ENCODE peak calls at places on chromosomes 11 and 22, in six cellular contexts. N, B, H, S, D and Y are unnamed samples.

GRCh38 chr11:68979931-68980775 is 633 bp downstream of the MRGPRD start:
- DNase-seq in N (no peak), H (no peak), D (no peak), S (no peak), B (no peak), Y (no peak)

GRCh38 chr11:64639885-64640284 is 48.9 kb downstream of the SLC22A12 start:
- DNase-seq in S (no peak), H (no peak), N (no peak), B (no peak), D (no peak), Y (no peak)

GRCh38 chr11:61533401-61533800 is 24.9 kb downstream of the LRRC10B start:
- DNase-seq in B (no peak), S (no peak), N (no peak), H (no peak), D (no peak), Y (no peak)

GRCh38 chr22:46453006-46453828 is 84.2 kb downstream of the CELSR1 start:
- DNase-seq in N (no peak), H (peak), S (no peak), D (no peak), B (no peak), Y (no peak)

GRCh38 chr11:126917531-126918204 is 82.9 kb downstream of the KIRREL3 start:
- DNase-seq in S (no peak), B (peak), H (no peak), N (no peak), D (no peak), Y (no peak)

GRCh38 chr11:105732611-105733010 is 122.7 kb downstream of the GRIA4 start:
- DNase-seq in N (no peak), S (no peak), H (no peak), D (no peak), B (no peak), Y (no peak)

GRCh38 chr11:102446606-102447005 is 6.0 kb downstream of the TMEM123 start:
- DNase-seq in B (no peak), N (no peak), S (no peak), D (no peak), H (no peak), Y (no peak)

GRCh38 chr11:33064033-33064825 is 24.9 kb downstream of the TCP11L1 start:
- DNase-seq in S (no peak), H (no peak), D (no peak), B (no peak), N (no peak), Y (no peak)

GRCh38 chr22:42969348-42969975 is 45.5 kb downstream of the PACSIN2 start:
- DNase-seq in D (no peak), B (no peak), N (no peak), S (no peak), H (no peak), Y (no peak)

GRCh38 chr11:102598272-102598671 is 26.9 kb downstream of the MMP20 start:
- DNase-seq in H (no peak), B (no peak), D (no peak), S (no peak), N (no peak), Y (no peak)

GRCh38 chr11:85737738-85738137 is 51.7 kb upstream of the CCDC89 start:
- DNase-seq in B (no peak), S (no peak), D (no peak), N (no peak), H (no peak), Y (no peak)

GRCh38 chr22:48316245-48316875 is 1511.3 kb downstream of the BRD1 start:
- DNase-seq in S (no peak), B (no peak), H (no peak), D (no peak), N (no peak), Y (no peak)

GRCh38 chr11:82718307-82718706 is 15.4 kb downstream of the FAM181B start:
- DNase-seq in D (peak), H (peak), N (no peak), B (no peak), S (peak), Y (peak)

GRCh38 chr11:130671801-130672700 is 223.6 kb downstream of the ADAMTS15 start:
- DNase-seq in D (peak), S (no peak), N (no peak), B (no peak), H (no peak), Y (no peak)

GRCh38 chr11:17171342-17171741 is 36.4 kb downstream of the PIK3C2A start:
- DNase-seq in H (no peak), S (no peak), N (no peak), D (no peak), B (no peak), Y (no peak)

GRCh38 chr11:115990004-115990447 is 485.8 kb upstream of the CADM1 start:
- DNase-seq in H (no peak), B (no peak), S (peak), N (peak), D (peak), Y (no peak)

GRCh38 chr22:46007848-46008261 is 30.9 kb upstream of the WNT7B start:
- DNase-seq in N (no peak), B (no peak), D (peak), S (no peak), H (no peak), Y (no peak)

GRCh38 chr11:35787626-35788025 is 125.1 kb downstream of the TRIM44 start:
- DNase-seq in S (no peak), D (no peak), N (no peak), B (no peak), H (no peak), Y (no peak)

GRCh38 chr11:34594603-34595002 is 26.3 kb upstream of the EHF start:
- DNase-seq in N (no peak), H (peak), S (no peak), B (no peak), D (no peak), Y (no peak)

GRCh38 chr22:30027169-30027568 is 53.1 kb upstream of the HORMAD2 start:
- DNase-seq in D (no peak), S (no peak), H (no peak), N (no peak), B (no peak), Y (no peak)

GRCh38 chr22:47567126-47567730 is 804.8 kb downstream of the TBC1D22A start:
- DNase-seq in D (no peak), B (no peak), N (no peak), S (no peak), H (no peak), Y (no peak)

GRCh38 chr22:45997077-45997774 is 20.3 kb upstream of the WNT7B start:
- DNase-seq in B (no peak), D (no peak), H (no peak), N (no peak), S (peak), Y (peak)

GRCh38 chr11:64796047-64796756 is 6.8 kb downstream of the MAP4K2 start:
- DNase-seq in N (peak), B (no peak), D (no peak), S (no peak), H (no peak), Y (no peak)

GRCh38 chr22:18987765-18988164 is 51.7 kb upstream of the PRODH start:
- DNase-seq in H (peak), S (peak), N (no peak), D (peak), B (no peak), Y (no peak)
- TF ChIP-seq TAF1 in H (no peak), S (no peak), N (no peak), D (no peak), B (no peak), Y (no peak)

DNA sequence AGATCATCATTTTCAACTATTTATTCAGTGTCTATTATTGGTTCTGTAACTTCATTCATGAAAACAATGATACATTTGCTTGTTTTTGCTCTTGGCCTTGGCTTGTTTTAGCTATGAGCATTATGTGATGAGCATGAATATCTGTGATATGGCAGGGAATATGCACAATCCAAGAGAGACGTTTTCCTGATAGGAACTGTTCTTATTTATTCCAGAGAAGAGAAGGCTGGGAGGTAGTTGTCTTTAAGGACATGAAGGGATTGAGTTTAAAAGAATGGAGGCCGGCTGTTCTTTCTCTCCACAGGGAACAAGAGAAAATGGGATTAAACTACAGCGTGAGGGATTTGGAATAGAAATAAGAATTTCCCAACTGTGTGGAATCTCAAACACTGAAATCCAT is 30.3 kb downstream of the BLID start:
- DNase-seq in B (no peak), D (no peak), H (no peak), N (no peak), S (no peak), Y (no peak)
- TF ChIP-seq POLR2AphosphoS5 in B (no peak), D (no peak), H (no peak), N (no peak), S (no peak), Y (no peak)

GRCh38 chr22:19832476-19833108 is 22.1 kb downstream of the GNB1L start:
- DNase-seq in D (no peak), H (no peak), B (no peak), S (no peak), N (no peak), Y (no peak)
- TF ChIP-seq TAF1 in D (no peak), H (no peak), B (no peak), S (no peak), N (no peak), Y (no peak)

DNA sequence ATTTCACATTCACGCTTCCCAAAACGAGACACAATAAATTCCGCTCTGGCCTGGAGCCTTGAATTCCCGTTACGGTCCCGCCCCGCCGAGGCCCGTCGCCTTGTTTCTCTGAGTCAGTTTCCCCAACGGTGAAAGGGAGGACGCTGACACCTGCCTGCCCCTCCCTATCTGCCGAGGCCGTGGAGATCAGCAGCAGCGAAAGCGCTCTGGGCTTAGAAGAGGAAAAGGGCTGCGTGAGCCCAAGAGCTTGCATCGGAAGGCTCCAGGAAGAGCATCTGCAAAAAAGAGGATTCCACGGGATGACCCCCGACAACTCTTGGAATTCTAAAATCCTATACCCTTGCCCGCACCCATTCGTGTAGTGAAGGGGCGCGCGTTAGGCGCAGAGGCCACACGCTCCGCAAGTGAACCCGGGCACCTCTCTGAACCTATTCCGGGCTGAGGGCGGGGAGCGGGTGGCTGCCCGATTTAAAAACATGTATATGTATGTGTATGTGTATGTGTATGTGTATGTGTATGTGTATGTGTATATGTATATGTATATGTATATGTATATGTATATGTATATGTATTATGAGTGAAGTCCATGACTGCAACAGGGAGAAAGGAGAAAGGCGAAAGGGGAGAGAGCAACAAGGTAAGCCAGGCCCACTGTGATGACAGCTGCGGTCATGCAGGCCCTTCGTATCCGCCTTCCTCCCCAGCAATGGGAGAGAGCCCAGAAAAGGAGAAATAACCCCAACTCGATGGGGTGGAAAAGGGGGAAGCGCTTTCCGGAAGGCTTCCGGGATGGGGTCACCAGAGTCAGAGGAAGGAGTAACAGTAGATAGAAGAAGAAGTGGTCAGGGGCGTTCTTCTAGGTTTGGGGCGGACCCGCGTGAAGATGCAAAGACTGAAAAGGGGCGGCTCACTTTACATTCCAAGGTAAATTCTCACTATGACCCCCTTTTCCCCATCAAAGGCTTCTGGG is 947 bp upstream of the MRTFA start:
- DNase-seq in D (no peak), S (peak), B (no peak), H (no peak), N (no peak), Y (no peak)
- TF ChIP-seq POLR2AphosphoS5 in D (peak), S (no peak), B (no peak), H (no peak), N (no peak), Y (no peak)

DNA sequence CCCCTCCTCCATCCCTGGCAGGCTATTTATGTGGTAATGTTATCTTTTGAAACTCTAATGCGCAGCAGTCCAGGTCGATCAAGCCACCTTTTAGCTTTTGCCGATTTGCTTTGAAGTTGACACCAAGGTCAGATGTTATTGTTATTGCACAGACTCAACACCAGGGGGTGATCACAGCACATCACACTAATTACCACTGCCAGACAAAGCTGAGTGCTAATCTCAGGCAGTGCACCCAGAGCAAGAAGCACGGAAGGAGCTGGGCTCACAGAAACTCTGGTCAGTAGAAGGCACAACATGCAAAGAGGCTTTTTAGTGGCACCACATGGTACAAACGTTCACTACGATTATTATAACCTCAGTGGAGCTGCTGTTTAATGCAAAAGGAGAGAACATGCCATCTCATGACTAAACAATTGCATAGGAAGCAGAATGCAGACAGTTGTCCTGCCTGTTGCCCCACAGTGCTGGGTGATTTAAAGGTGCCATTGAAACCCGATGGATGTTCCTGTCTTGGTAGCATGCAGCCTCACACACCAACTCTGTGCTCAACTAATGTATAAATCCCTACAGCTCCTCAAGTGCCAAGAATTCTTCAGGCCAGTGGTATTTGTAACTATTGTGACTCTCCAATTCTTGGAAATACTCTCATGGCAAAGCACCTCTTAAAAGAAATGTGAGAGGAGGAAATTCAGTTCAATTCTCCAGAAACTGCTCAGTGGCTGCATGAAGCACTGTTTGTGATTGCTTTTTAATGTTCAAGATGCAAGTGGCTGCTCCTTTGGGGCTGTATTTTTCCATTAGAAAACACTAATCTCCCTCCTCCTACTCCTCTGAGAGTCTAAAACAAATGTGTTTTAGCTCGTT is 353.9 kb upstream of the DDI1 start:
- DNase-seq in H (peak), B (peak), N (no peak), D (peak), S (peak), Y (peak)
- TF ChIP-seq TAF1 in H (no peak), B (no peak), N (no peak), D (no peak), S (no peak), Y (no peak)